ENCODE peak calls at places on chromosomes 13 and 19, in six cellular contexts. I, O, K, D, Z and Q are unnamed samples.

GRCh38 chr19:12800873-12801465 is 631 bp downstream of the PRDX2 start:
- DNase-seq in Z (no peak), O (no peak), I (no peak), D (no peak), K (no peak), Q (no peak)

GRCh38 chr19:52148256-52148655 is 8.5 kb upstream of the ZNF616 start:
- DNase-seq in K (no peak), I (no peak), D (no peak), Z (no peak), O (no peak), Q (no peak)

GRCh38 chr19:5254944-5255343 is 85.7 kb downstream of the PTPRS start:
- DNase-seq in I (no peak), D (no peak), K (no peak), Z (no peak), O (no peak), Q (no peak)

GRCh38 chr13:83878691-83879410 is 3.4 kb downstream of the SLITRK1 start:
- DNase-seq in D (no peak), O (no peak), K (no peak), Z (no peak), I (no peak), Q (no peak)

GRCh38 chr19:50320596-50320995 is 8.6 kb downstream of the KCNC3 start:
- DNase-seq in Z (no peak), O (no peak), D (no peak), K (no peak), I (no peak), Q (no peak)

GRCh38 chr19:49818691-49819331 is 722 bp downstream of the MED25 start:
- DNase-seq in D (no peak), O (no peak), K (no peak), Z (no peak), I (no peak), Q (no peak)

GRCh38 chr13:32426191-32426980 is 1.5 kb downstream of the N4BP2L1 start:
- DNase-seq in K (no peak), Z (no peak), O (no peak), D (peak; percentile 31), I (peak; percentile 84), Q (peak; percentile 75)

GRCh38 chr19:44904426-44904994 is 1.1 kb upstream of the APOE start:
- DNase-seq in D (no peak), K (no peak), I (peak; percentile 25), Z (no peak), O (no peak), Q (no peak)

GRCh38 chr19:12527034-12527836 is 24.0 kb downstream of the ZNF564 start:
- DNase-seq in Z (peak; percentile 46), K (peak; percentile 43), D (no peak), I (peak; percentile 40), O (peak; percentile 32), Q (no peak)

GRCh38 chr19:1039646-1040475 is at the start of gene ABCA7:
- DNase-seq in I (peak; percentile 100), Z (peak; percentile 98), K (peak; percentile 99), O (peak; percentile 99), D (peak; percentile 99), Q (peak; percentile 96)
- TF ChIP-seq CTCF in I (no peak), Z (no peak), K (no peak), O (no peak), D (no peak), Q (no peak)

GRCh38 chr13:101576977-101577376 is 124.5 kb downstream of the ITGBL1 start:
- DNase-seq in O (no peak), D (no peak), I (no peak), K (no peak), Z (no peak), Q (no peak)
- TF ChIP-seq CTCF in O (no peak), D (no peak), I (no peak), K (no peak), Z (no peak), Q (no peak)

DNA sequence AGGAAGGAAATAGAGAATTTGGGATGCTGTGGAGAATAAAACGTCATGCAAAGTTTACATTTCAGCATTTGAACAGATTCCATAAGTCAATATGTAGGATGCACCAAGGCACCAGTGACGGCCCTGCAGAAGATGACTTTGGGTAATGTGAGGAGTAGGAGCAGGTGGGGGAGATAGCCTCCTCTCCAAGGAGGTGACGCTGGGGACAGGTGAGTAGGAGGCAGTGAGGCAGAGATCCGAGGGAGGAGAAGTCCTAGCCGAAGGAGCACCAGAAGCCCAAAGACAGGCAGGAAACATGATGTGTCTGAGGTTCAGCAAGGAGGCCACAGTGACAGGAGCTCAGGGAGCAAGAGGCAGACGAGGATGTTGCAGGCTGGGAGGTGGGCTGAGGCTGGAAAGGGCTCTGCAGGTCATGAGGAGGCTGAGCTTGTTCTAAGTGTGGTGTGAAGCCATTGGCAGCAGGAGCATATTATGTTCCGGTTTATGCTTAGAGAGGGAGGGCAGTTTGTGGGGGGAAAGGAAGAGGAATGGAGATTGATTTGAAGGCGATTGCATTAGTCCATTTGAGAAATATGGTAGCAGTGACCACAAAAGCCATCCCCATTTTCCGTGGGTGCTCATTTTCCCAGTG is 55.7 kb upstream of the C1QTNF9 start:
- DNase-seq in I (no peak), D (no peak), O (no peak), Z (no peak), K (no peak), Q (no peak)
- TF ChIP-seq CTCF in I (no peak), D (no peak), O (no peak), Z (no peak), K (no peak), Q (no peak)

GRCh38 chr13:77820431-77821149 is 98.0 kb downstream of the EDNRB start:
- DNase-seq in K (no peak), O (no peak), I (no peak), D (no peak), Z (no peak), Q (no peak)
- TF ChIP-seq CTCF in K (peak; percentile 13), O (no peak), I (peak; percentile 21), D (no peak), Z (no peak), Q (no peak)

DNA sequence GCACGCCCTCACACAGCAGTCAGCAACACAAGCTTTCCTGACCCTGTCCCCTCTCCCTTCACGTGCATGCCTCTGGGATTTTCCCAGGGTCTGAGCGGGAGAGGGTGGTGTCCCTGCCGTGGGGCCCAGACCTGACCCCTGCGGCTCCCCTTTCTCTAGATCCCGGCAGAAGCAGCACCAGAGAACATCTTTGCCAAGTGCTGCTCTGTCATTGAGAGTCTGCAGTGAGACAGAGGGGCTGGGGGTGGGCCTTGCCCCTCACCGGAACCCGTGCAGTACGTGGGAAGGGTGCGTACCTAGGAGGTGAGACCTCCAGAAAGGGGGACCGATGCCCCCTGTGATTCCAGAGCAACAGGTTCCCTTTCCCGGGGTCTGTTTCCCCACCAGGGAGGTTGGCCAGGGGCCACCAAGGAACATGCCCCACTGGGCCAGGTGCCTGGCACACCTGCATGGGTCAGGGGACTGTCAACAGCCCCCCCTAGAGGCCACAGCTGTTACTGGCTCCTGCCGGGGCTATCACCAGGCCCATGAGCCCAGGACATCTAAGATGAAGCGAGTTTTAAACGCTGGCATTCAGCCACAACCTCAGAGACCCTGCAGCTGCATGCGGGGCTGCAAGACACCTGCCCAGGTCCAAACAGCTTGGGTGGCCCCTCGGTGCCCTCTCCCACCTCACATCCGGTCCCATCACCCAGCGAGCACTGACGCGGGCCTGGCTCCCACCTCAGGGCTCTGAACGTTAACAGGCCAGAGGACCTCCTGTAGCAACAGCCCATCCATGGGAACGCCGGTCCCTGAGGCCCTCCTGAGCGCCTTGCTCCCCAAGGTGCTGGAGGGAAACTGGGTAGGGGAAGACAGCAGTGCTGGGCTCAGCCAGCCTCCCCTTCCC is 12.3 kb downstream of the KHSRP start:
- DNase-seq in I (peak; percentile 58), K (peak; percentile 27), O (peak; percentile 41), D (peak; percentile 34), Z (no peak), Q (peak; percentile 66)
- TF ChIP-seq CTCF in I (peak; percentile 64), K (peak; percentile 60), O (peak; percentile 49), D (peak; percentile 64), Z (peak; percentile 74), Q (peak; percentile 46)

DNA sequence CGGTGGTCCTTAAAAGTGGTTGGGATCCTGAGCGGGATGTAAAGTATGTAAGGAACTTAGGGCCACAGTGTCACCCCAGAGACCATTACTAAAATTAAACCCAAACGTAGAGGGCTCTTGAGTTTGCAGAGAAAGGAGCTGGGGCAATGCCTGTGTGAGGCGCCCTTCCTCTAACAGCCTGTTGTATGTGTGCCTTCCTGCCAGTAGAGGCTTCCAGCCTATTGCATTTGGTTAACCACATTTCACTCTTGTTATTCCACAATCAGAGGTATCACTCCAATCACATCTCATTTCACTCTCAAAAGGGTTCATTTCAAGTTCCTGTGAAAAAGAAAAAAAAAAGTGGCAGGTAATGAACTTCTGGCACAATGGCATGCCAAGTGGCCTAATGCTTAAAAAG is 29.4 kb downstream of the DIAPH3 start:
- DNase-seq in I (peak; percentile 18), D (no peak), K (peak; percentile 38), Z (no peak), O (no peak), Q (no peak)
- TF ChIP-seq CTCF in I (no peak), D (no peak), K (peak; percentile 37), Z (peak; percentile 31), O (no peak), Q (peak; percentile 12)

DNA sequence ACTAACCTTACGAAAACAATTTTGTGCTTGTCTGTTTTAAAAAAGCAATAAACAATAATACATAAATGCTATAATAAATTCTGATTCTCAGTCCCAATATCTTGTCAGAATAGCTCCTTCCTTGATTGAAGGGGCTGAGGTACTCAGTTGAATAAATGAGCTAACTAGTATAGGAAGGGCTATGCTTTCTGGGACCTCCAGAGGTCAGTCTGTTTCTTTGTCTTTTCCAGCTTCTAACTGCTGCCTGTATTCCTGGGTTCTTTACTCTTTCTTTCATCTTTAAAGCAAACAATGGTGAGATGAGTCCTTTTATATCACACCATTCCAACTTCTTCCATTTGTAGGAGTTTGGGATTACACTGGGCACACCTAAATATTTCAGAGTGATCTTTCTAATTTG is 1297.0 kb upstream of the ATXN8OS start:
- DNase-seq in K (no peak), D (no peak), O (peak; percentile 16), I (no peak), Z (no peak), Q (no peak)
- TF ChIP-seq CTCF in K (no peak), D (no peak), O (no peak), I (no peak), Z (peak; percentile 12), Q (peak; percentile 14)

DNA sequence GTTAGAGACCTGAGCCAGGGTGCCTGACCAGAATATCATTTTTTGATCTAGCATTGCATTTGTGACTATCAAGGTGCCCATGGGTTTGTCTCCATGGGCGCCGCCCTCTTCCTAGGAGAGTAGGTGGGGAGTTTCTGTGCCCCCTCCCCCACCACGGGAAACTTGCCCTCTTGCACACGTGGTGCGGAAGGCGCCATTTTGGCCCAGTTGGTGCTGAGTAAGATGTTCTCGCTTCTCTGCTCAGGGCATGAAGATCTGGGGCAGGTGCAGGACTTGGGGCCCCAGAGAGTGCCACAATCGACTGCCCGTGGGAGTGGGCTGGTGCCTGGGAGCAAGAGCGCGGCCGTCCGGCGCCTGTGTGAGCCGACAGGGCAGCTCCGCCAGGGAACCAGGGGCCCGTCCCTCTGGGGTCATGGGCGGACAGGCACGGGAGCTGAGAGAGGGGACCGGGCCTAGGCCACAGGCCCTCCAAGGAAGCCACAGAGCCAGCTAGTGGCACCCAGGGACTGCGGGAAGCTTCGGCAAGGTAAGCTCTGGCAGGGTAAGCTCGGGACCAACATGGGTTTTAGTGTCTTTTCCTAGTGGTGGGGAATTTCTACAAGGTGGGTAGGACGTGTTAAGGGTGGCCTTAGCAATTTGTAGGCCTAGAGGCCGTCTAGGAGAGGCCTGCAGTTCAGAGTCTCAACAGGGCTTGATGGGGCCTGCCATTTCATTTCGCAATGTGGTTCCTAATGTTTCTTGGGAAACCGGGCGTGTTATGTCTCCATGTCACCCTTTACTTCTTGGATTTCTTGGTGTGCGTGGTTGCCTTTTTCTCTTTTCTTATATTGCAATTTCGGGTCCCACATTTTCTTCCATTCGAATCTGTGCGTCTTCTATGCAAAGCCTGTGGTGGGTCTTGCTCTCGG is 14.5 kb downstream of the SACS start:
- DNase-seq in I (no peak), Z (no peak), K (no peak), D (no peak), O (peak; percentile 56), Q (no peak)
- TF ChIP-seq CTCF in I (no peak), Z (no peak), K (no peak), D (no peak), O (no peak), Q (no peak)